ENCODE peak calls at places on chromosomes 12 and 14, in eight cellular contexts. L, F, A, C, G, S, E and N are unnamed samples.

GRCh38 chr12:98592825-98593322 is 612 bp upstream of the SLC25A3 start:
- DNase-seq in L (no peak), F (no peak), A (no peak), C (no peak), G (no peak), S (no peak), E (no peak), N (no peak)

GRCh38 chr12:16093825-16094224 is 182.7 kb downstream of the DERA start:
- DNase-seq in L (no peak), F (no peak), A (no peak), C (no peak), G (no peak), S (no peak), E (no peak), N (no peak)

GRCh38 chr14:61466249-61466904 is 145.0 kb downstream of the PRKCH start:
- DNase-seq in L (peak), F (peak), A (no peak), C (no peak), G (peak), S (no peak), E (no peak), N (peak)

GRCh38 chr12:68074294-68075027 is 85.1 kb downstream of the IFNG start:
- DNase-seq in L (no peak), F (no peak), A (no peak), C (no peak), G (no peak), S (no peak), E (no peak), N (no peak)

GRCh38 chr12:118377005-118377890 is 893 bp downstream of the SUDS3 start:
- DNase-seq in L (no peak), F (no peak), A (no peak), C (no peak), G (no peak), S (no peak), E (no peak), N (no peak)

GRCh38 chr14:59777006-59777579 is 93.5 kb downstream of the RTN1 start:
- DNase-seq in L (no peak), F (no peak), A (no peak), C (no peak), G (no peak), S (no peak), E (no peak), N (no peak)

GRCh38 chr12:31005944-31006361 is 67.7 kb upstream of the DDX11 start:
- DNase-seq in L (peak), F (no peak), A (no peak), C (peak), G (peak), S (no peak), E (peak), N (no peak)

GRCh38 chr12:60501124-60501729 is 905.4 kb downstream of the SLC16A7 start:
- DNase-seq in L (peak), F (no peak), A (peak), C (no peak), G (peak), S (no peak), E (no peak), N (peak)

GRCh38 chr12:113151655-113152054 is 2.1 kb downstream of the CFAP73 start:
- DNase-seq in L (no peak), F (no peak), A (no peak), C (no peak), G (no peak), S (no peak), E (no peak), N (no peak)

GRCh38 chr14:76715102-76715926 is 46.0 kb upstream of the VASH1 start:
- DNase-seq in L (no peak), F (no peak), A (peak), C (no peak), G (peak), S (no peak), E (no peak), N (no peak)

GRCh38 chr14:28102814-28103213 is 663.8 kb upstream of the FOXG1 start:
- DNase-seq in L (peak), F (no peak), A (no peak), C (no peak), G (peak), S (no peak), E (no peak), N (no peak)

GRCh38 chr12:81327458-81327857 is 249.6 kb downstream of the ACSS3 start:
- DNase-seq in L (no peak), F (no peak), A (no peak), C (no peak), G (no peak), S (no peak), E (no peak), N (no peak)

GRCh38 chr12:81333812-81334211 is 255.9 kb downstream of the ACSS3 start:
- DNase-seq in L (no peak), F (no peak), A (no peak), C (no peak), G (no peak), S (no peak), E (no peak), N (no peak)

GRCh38 chr12:81332054-81332453 is 254.2 kb downstream of the ACSS3 start:
- DNase-seq in L (peak), F (no peak), A (peak), C (no peak), G (no peak), S (no peak), E (no peak), N (no peak)

GRCh38 chr12:81329088-81329487 is 251.2 kb downstream of the ACSS3 start:
- DNase-seq in L (no peak), F (no peak), A (peak), C (no peak), G (peak), S (no peak), E (no peak), N (no peak)

GRCh38 chr12:81330480-81330879 is 252.6 kb downstream of the ACSS3 start:
- DNase-seq in L (no peak), F (no peak), A (peak), C (no peak), G (peak), S (no peak), E (no peak), N (no peak)
- TF ChIP-seq CTCF in L (peak), F (no peak), A (peak), C (no peak), G (peak), S (no peak), E (no peak), N (no peak)

GRCh38 chr12:106136263-106136662 is 2.5 kb downstream of the NUAK1 start:
- DNase-seq in L (peak), F (peak), A (peak), C (peak), G (peak), S (no peak), E (peak), N (peak)
- H3K4me3 ChIP-seq in L (peak), F (peak), A (no peak), C (peak), G (peak), S (peak), E (no peak), N (peak)

GRCh38 chr12:119804011-119804641 is 73.0 kb downstream of the CIT start:
- DNase-seq in L (peak), F (no peak), A (peak), C (peak), G (peak), S (no peak), E (no peak), N (peak)
- TF ChIP-seq CTCF in L (peak), F (no peak), A (peak), C (peak), G (peak), S (peak), E (no peak), N (peak)

GRCh38 chr12:71282925-71283324 is 125.1 kb upstream of the TSPAN8 start:
- DNase-seq in L (no peak), F (no peak), A (no peak), C (no peak), G (no peak), S (no peak), E (no peak), N (no peak)

GRCh38 chr12:71277866-71278265 is 120.1 kb upstream of the TSPAN8 start:
- DNase-seq in L (no peak), F (no peak), A (no peak), C (no peak), G (no peak), S (no peak), E (no peak), N (no peak)

GRCh38 chr12:71281425-71281824 is 123.6 kb upstream of the TSPAN8 start:
- DNase-seq in L (no peak), F (no peak), A (no peak), C (no peak), G (no peak), S (no peak), E (no peak), N (no peak)

GRCh38 chr12:71283883-71284282 is 126.1 kb upstream of the TSPAN8 start:
- DNase-seq in L (no peak), F (no peak), A (no peak), C (no peak), G (no peak), S (no peak), E (no peak), N (no peak)

GRCh38 chr12:71282020-71282419 is 124.2 kb upstream of the TSPAN8 start:
- DNase-seq in L (no peak), F (no peak), A (no peak), C (no peak), G (no peak), S (no peak), E (no peak), N (no peak)
- H3K4me3 ChIP-seq in L (no peak), F (no peak), A (no peak), C (no peak), G (no peak), S (no peak), E (no peak), N (no peak)

GRCh38 chr14:89198544-89199329 is 218.3 kb downstream of the FOXN3 start:
- DNase-seq in L (peak), F (no peak), A (no peak), C (no peak), G (no peak), S (no peak), E (no peak), N (no peak)

GRCh38 chr14:89201645-89202044 is 215.4 kb downstream of the FOXN3 start:
- DNase-seq in L (no peak), F (no peak), A (no peak), C (no peak), G (no peak), S (no peak), E (no peak), N (no peak)

GRCh38 chr14:89202413-89202812 is 214.6 kb downstream of the FOXN3 start:
- DNase-seq in L (no peak), F (no peak), A (no peak), C (no peak), G (no peak), S (no peak), E (no peak), N (no peak)

GRCh38 chr14:89196561-89196960 is 220.5 kb downstream of the FOXN3 start:
- DNase-seq in L (peak), F (no peak), A (no peak), C (no peak), G (no peak), S (no peak), E (no peak), N (peak)

GRCh38 chr14:89197623-89198022 is 219.4 kb downstream of the FOXN3 start:
- DNase-seq in L (no peak), F (no peak), A (no peak), C (no peak), G (no peak), S (no peak), E (no peak), N (no peak)
- TF ChIP-seq CTCF in L (no peak), F (no peak), A (no peak), C (no peak), G (no peak), S (no peak), E (no peak), N (no peak)

GRCh38 chr14:50816419-50817047 is 14.4 kb downstream of the NIN start:
- DNase-seq in L (peak), F (no peak), A (peak), C (no peak), G (peak), S (no peak), E (no peak), N (no peak)

GRCh38 chr14:50812856-50813543 is 18.0 kb downstream of the NIN start:
- DNase-seq in L (no peak), F (no peak), A (no peak), C (no peak), G (no peak), S (no peak), E (no peak), N (no peak)

GRCh38 chr14:50812180-50812579 is 18.8 kb downstream of the NIN start:
- DNase-seq in L (no peak), F (no peak), A (no peak), C (no peak), G (no peak), S (no peak), E (no peak), N (no peak)

GRCh38 chr14:50814161-50814560 is 16.8 kb downstream of the NIN start:
- DNase-seq in L (no peak), F (no peak), A (no peak), C (no peak), G (no peak), S (no peak), E (no peak), N (no peak)

DNA sequence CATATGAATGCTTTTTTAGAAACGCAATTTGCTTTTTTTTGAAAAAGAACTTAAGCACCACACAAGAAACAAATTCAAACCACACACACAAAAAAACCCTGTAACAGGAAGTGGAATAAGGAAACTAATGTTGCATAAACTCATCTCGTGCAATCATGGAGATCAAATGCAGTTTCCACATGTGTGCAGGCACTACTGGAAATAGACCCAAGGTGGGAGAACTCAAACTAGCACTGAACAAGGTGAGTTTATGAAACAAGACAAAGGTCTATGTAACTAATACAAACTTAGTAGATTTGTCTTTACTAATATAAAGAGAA is 17.5 kb downstream of the NIN start:
- DNase-seq in L (no peak), F (no peak), A (no peak), C (no peak), G (peak), S (no peak), E (no peak), N (no peak)
- H3K4me3 ChIP-seq in L (no peak), F (no peak), A (no peak), C (no peak), G (no peak), S (no peak), E (no peak), N (no peak)

GRCh38 chr14:106738075-106738474 is 1211.7 kb downstream of the TMEM121 start:
- DNase-seq in L (no peak), F (no peak), A (no peak), C (no peak), G (no peak), S (no peak), E (no peak), N (no peak)
- TF ChIP-seq CTCF in L (no peak), F (no peak), A (no peak), C (no peak), G (no peak), S (no peak), E (peak), N (no peak)

GRCh38 chr12:54587315-54587821 is 1.1 kb downstream of the PPP1R1A start:
- DNase-seq in L (no peak), F (peak), A (peak), C (no peak), G (no peak), S (peak), E (no peak), N (no peak)
- H3K4me3 ChIP-seq in L (no peak), F (peak), A (peak), C (peak), G (no peak), S (peak), E (no peak), N (no peak)

GRCh38 chr12:57001448-57001906 is 4.9 kb downstream of the ZBTB39 start:
- DNase-seq in L (peak), F (peak), A (peak), C (peak), G (peak), S (no peak), E (peak), N (no peak)
- TF ChIP-seq CTCF in L (peak), F (peak), A (peak), C (peak), G (peak), S (peak), E (peak), N (peak)